ENCODE peak calls at places on chromosomes 7 and 10, in four cellular contexts. J, V, I and X are unnamed samples.

GRCh38 chr7:44693641-44694313 is 54.9 kb upstream of the ZMIZ2 start:
- DNase-seq in J (peak; percentile 58), V (no peak), I (peak; percentile 99), X (peak; percentile 62)

GRCh38 chr10:92387289-92387940 is 96.4 kb downstream of the MARCHF5 start:
- DNase-seq in J (peak; percentile 46), V (no peak), I (peak; percentile 77), X (peak; percentile 71)

GRCh38 chr7:21758286-21758685 is 187.4 kb downstream of the CDCA7L start:
- DNase-seq in J (no peak), V (no peak), I (no peak), X (no peak)

GRCh38 chr7:131000873-131001272 is 266.9 kb upstream of the KLF14 start:
- DNase-seq in J (no peak), V (no peak), I (no peak), X (no peak)

GRCh38 chr7:134888141-134888740 is 98.1 kb upstream of the AGBL3 start:
- DNase-seq in J (no peak), V (no peak), I (no peak), X (no peak)

GRCh38 chr7:136869991-136870798 is 1.7 kb downstream of the CHRM2 start:
- DNase-seq in J (no peak), V (no peak), I (no peak), X (peak; percentile 47)

GRCh38 chr7:132333301-132333700 is 243.0 kb downstream of the PLXNA4 start:
- DNase-seq in J (peak; percentile 45), V (no peak), I (no peak), X (no peak)

GRCh38 chr7:47638679-47639306 is 56.9 kb upstream of the TNS3 start:
- DNase-seq in J (no peak), V (no peak), I (no peak), X (peak; percentile 79)

GRCh38 chr7:139733751-139734150 is 44.0 kb downstream of the HIPK2 start:
- DNase-seq in J (no peak), V (no peak), I (no peak), X (no peak)

GRCh38 chr7:157020514-157021070 is 10.1 kb upstream of the MNX1 start:
- DNase-seq in J (no peak), V (no peak), I (no peak), X (no peak)

GRCh38 chr7:40299097-40299496 is 164.3 kb downstream of the SUGCT start:
- DNase-seq in J (peak; percentile 92), V (no peak), I (peak; percentile 38), X (peak; percentile 98)

GRCh38 chr7:138741453-138741735 is 40.2 kb upstream of the SVOPL start:
- DNase-seq in J (no peak), V (no peak), I (no peak), X (no peak)

GRCh38 chr7:92763636-92764423 is 72.5 kb downstream of the CDK6 start:
- DNase-seq in J (peak; percentile 86), V (no peak), I (peak; percentile 7), X (peak; percentile 51)

GRCh38 chr10:110008518-110009339 is 945 bp downstream of the ADD3 start:
- DNase-seq in J (peak; percentile 36), V (peak; percentile 45), I (peak; percentile 17), X (no peak)

GRCh38 chr7:17532861-17533404 is 234.5 kb downstream of the AHR start:
- DNase-seq in J (peak; percentile 95), V (no peak), I (peak; percentile 60), X (peak; percentile 98)

GRCh38 chr7:81690251-81690650 is 79.6 kb downstream of the HGF start:
- DNase-seq in J (no peak), V (no peak), I (no peak), X (peak; percentile 35)

GRCh38 chr10:132707776-132708171 is 78.2 kb downstream of the NKX6-2 start:
- DNase-seq in J (no peak), V (no peak), I (no peak), X (no peak)

GRCh38 chr10:6279540-6280267 is 77.0 kb downstream of the PFKFB3 start:
- DNase-seq in J (peak; percentile 79), V (no peak), I (peak; percentile 33), X (peak; percentile 13)

GRCh38 chr10:25532213-25532612 is 357.4 kb downstream of the GPR158 start:
- DNase-seq in J (no peak), V (no peak), I (no peak), X (no peak)

GRCh38 chr7:52794621-52795020 is 240.8 kb upstream of the POM121L12 start:
- DNase-seq in J (no peak), V (no peak), I (no peak), X (no peak)

GRCh38 chr7:105769951-105770628 is 106.3 kb downstream of the ATXN7L1 start:
- DNase-seq in J (peak; percentile 35), V (no peak), I (no peak), X (peak; percentile 82)

GRCh38 chr7:133754718-133755117 is 372.4 kb upstream of the LRGUK start:
- DNase-seq in J (no peak), V (no peak), I (no peak), X (no peak)

GRCh38 chr10:114077815-114078219 is 34.2 kb downstream of the ADRB1 start:
- DNase-seq in J (no peak), V (no peak), I (no peak), X (no peak)

GRCh38 chr7:153224890-153225289 is 465.3 kb downstream of the ACTR3B start:
- DNase-seq in J (no peak), V (no peak), I (no peak), X (no peak)